ENCODE peak calls at places on chromosomes 5 and 9, in four cellular contexts. One of them, this sample, is unnamed.

GRCh38 chr5:58019614-58020013 is 440.3 kb downstream of the PLK2 start:
- DNase-seq in RKO: no peak
- DNase-seq in NCI-H187: no peak
- DNase-seq in globus pallidus: no peak
- DNase-seq in this sample: no peak

GRCh38 chr5:58048954-58049353 is 410.9 kb downstream of the PLK2 start:
- DNase-seq in NCI-H187: no peak
- DNase-seq in globus pallidus: no peak
- DNase-seq in RKO: no peak
- DNase-seq in this sample: no peak

GRCh38 chr5:163460562-163461176 is at the start of gene HMMR:
- DNase-seq in globus pallidus: no peak
- DNase-seq in RKO: peak
- DNase-seq in NCI-H187: no peak
- DNase-seq in this sample: peak

GRCh38 chr5:35956429-35956828 is 18.0 kb upstream of the CAPSL start:
- DNase-seq in globus pallidus: no peak
- DNase-seq in NCI-H187: no peak
- DNase-seq in RKO: peak
- DNase-seq in this sample: no peak

GRCh38 chr5:80143491-80143890 is 108.3 kb downstream of the THBS4 start:
- DNase-seq in NCI-H187: no peak
- DNase-seq in globus pallidus: no peak
- DNase-seq in RKO: no peak
- DNase-seq in this sample: no peak

GRCh38 chr5:107184066-107184465 is 486.7 kb downstream of the EFNA5 start:
- DNase-seq in NCI-H187: no peak
- DNase-seq in RKO: no peak
- DNase-seq in globus pallidus: no peak
- DNase-seq in this sample: no peak

GRCh38 chr9:131809941-131810344 is 70.1 kb upstream of the RAPGEF1 start:
- DNase-seq in NCI-H187: no peak
- DNase-seq in globus pallidus: no peak
- DNase-seq in RKO: no peak
- DNase-seq in this sample: no peak

GRCh38 chr9:1837453-1838084 is 177.6 kb upstream of the SMARCA2 start:
- DNase-seq in RKO: peak
- DNase-seq in globus pallidus: peak
- DNase-seq in NCI-H187: peak
- DNase-seq in this sample: no peak

GRCh38 chr5:14665949-14666741 is 1.6 kb downstream of the OTULIN start:
- DNase-seq in RKO: peak
- DNase-seq in NCI-H187: no peak
- DNase-seq in globus pallidus: no peak
- DNase-seq in this sample: no peak

GRCh38 chr5:139473565-139473964 is 2.8 kb downstream of the SMIM33 start:
- DNase-seq in RKO: no peak
- DNase-seq in NCI-H187: no peak
- DNase-seq in globus pallidus: no peak
- DNase-seq in this sample: no peak

GRCh38 chr9:136021891-136022681 is 60.9 kb upstream of the UBAC1 start:
- DNase-seq in globus pallidus: no peak
- DNase-seq in RKO: no peak
- DNase-seq in NCI-H187: no peak
- DNase-seq in this sample: no peak

GRCh38 chr5:88930336-88930735 is 47.4 kb upstream of the MEF2C start:
- DNase-seq in NCI-H187: no peak
- DNase-seq in globus pallidus: no peak
- DNase-seq in RKO: no peak
- DNase-seq in this sample: no peak

GRCh38 chr5:175569701-175570100 is 88.2 kb upstream of the HRH2 start:
- DNase-seq in RKO: no peak
- DNase-seq in NCI-H187: no peak
- DNase-seq in globus pallidus: no peak
- DNase-seq in this sample: no peak

GRCh38 chr5:102796014-102796413 is 40.9 kb downstream of the PAM start:
- DNase-seq in globus pallidus: no peak
- DNase-seq in NCI-H187: no peak
- DNase-seq in RKO: no peak
- DNase-seq in this sample: no peak

GRCh38 chr5:137833463-137833862 is 34.2 kb upstream of the MYOT start:
- DNase-seq in globus pallidus: no peak
- DNase-seq in RKO: peak
- DNase-seq in NCI-H187: no peak
- DNase-seq in this sample: no peak

GRCh38 chr9:119284118-119284517 is 85.1 kb downstream of the BRINP1 start:
- DNase-seq in NCI-H187: no peak
- DNase-seq in globus pallidus: peak
- DNase-seq in RKO: peak
- DNase-seq in this sample: no peak

GRCh38 chr5:90940227-90940995 is 381.8 kb downstream of the ADGRV1 start:
- DNase-seq in NCI-H187: no peak
- DNase-seq in globus pallidus: peak
- DNase-seq in RKO: peak
- DNase-seq in this sample: peak

GRCh38 chr9:131530546-131530929 is 525 bp downstream of the UCK1 start:
- DNase-seq in RKO: peak
- DNase-seq in globus pallidus: no peak
- DNase-seq in NCI-H187: no peak
- DNase-seq in this sample: no peak

GRCh38 chr9:72046593-72047456 is 13.6 kb downstream of the C9orf57 start:
- DNase-seq in NCI-H187: no peak
- DNase-seq in RKO: no peak
- DNase-seq in globus pallidus: no peak
- DNase-seq in this sample: no peak

GRCh38 chr5:107937198-107937597 is 266.5 kb upstream of the EFNA5 start:
- DNase-seq in NCI-H187: no peak
- DNase-seq in RKO: no peak
- DNase-seq in globus pallidus: no peak
- DNase-seq in this sample: peak

GRCh38 chr5:74471875-74472274 is 168.7 kb downstream of the ENC1 start:
- DNase-seq in NCI-H187: no peak
- DNase-seq in globus pallidus: no peak
- DNase-seq in RKO: no peak
- DNase-seq in this sample: no peak

GRCh38 chr9:14245901-14246525 is 67.9 kb downstream of the NFIB start:
- DNase-seq in NCI-H187: no peak
- DNase-seq in globus pallidus: no peak
- DNase-seq in RKO: no peak
- DNase-seq in this sample: no peak

GRCh38 chr5:73321757-73322452 is 126.7 kb downstream of the FOXD1 start:
- DNase-seq in RKO: peak
- DNase-seq in globus pallidus: no peak
- DNase-seq in NCI-H187: no peak
- DNase-seq in this sample: no peak

GRCh38 chr9:90970603-90971002 is 169.0 kb downstream of the SYK start:
- DNase-seq in globus pallidus: no peak
- DNase-seq in RKO: peak
- DNase-seq in NCI-H187: no peak
- DNase-seq in this sample: no peak

GRCh38 chr5:42870882-42871418 is 59.3 kb upstream of the SELENOP start:
- DNase-seq in globus pallidus: no peak
- DNase-seq in RKO: no peak
- DNase-seq in NCI-H187: no peak
- DNase-seq in this sample: no peak

GRCh38 chr5:83101514-83101913 is 24.2 kb downstream of the XRCC4 start:
- DNase-seq in RKO: no peak
- DNase-seq in NCI-H187: no peak
- DNase-seq in globus pallidus: no peak
- DNase-seq in this sample: no peak

GRCh38 chr9:12702160-12702758 is 9.1 kb downstream of the TYRP1 start:
- DNase-seq in globus pallidus: peak
- DNase-seq in NCI-H187: no peak
- DNase-seq in RKO: peak
- DNase-seq in this sample: no peak

GRCh38 chr9:94867281-94867841 is 140.9 kb downstream of the AOPEP start:
- DNase-seq in NCI-H187: no peak
- DNase-seq in RKO: no peak
- DNase-seq in globus pallidus: peak
- DNase-seq in this sample: no peak

GRCh38 chr9:91720746-91721705 is 229.0 kb downstream of the ROR2 start:
- DNase-seq in globus pallidus: no peak
- DNase-seq in RKO: no peak
- DNase-seq in NCI-H187: no peak
- DNase-seq in this sample: no peak

GRCh38 chr5:75190227-75190626 is 46.5 kb downstream of the ANKRD31 start:
- DNase-seq in RKO: no peak
- DNase-seq in NCI-H187: no peak
- DNase-seq in globus pallidus: no peak
- DNase-seq in this sample: no peak

GRCh38 chr5:111254613-111255012 is 30.4 kb downstream of the CAMK4 start:
- DNase-seq in RKO: no peak
- DNase-seq in NCI-H187: peak
- DNase-seq in globus pallidus: no peak
- DNase-seq in this sample: peak

GRCh38 chr9:129414377-129415021 is 206.4 kb downstream of the C9orf50 start:
- DNase-seq in NCI-H187: no peak
- DNase-seq in globus pallidus: no peak
- DNase-seq in RKO: peak
- DNase-seq in this sample: no peak

GRCh38 chr9:128706671-128707381 is 4.5 kb downstream of the PKN3 start:
- DNase-seq in RKO: no peak
- DNase-seq in NCI-H187: no peak
- DNase-seq in globus pallidus: no peak
- DNase-seq in this sample: no peak

GRCh38 chr9:20307662-20308061 is 314.6 kb downstream of the MLLT3 start:
- DNase-seq in RKO: no peak
- DNase-seq in NCI-H187: no peak
- DNase-seq in globus pallidus: no peak
- DNase-seq in this sample: no peak

GRCh38 chr5:17907094-17907493 is 272.8 kb downstream of the TAF11L14 start:
- DNase-seq in RKO: no peak
- DNase-seq in globus pallidus: no peak
- DNase-seq in NCI-H187: no peak
- DNase-seq in this sample: no peak

GRCh38 chr5:113606298-113607134 is 93.0 kb downstream of the YTHDC2 start:
- DNase-seq in NCI-H187: peak
- DNase-seq in RKO: peak
- DNase-seq in globus pallidus: peak
- DNase-seq in this sample: peak